ENCODE peak calls at places on chromosomes 2 and 18, in ten cellular contexts. G is esophagus muscularis mucosa, X is vagina, S is transverse colon, L is Panc1, P is H1, N is HepG2, T is upper lobe of left lung, O is stomach, M is suprapubic skin. U is an unnamed sample.
A peak's percentile ranks its signal among the peaks of the same experiment; 100 is the strongest.

GRCh38 chr2:239175181-239175580 is 225.6 kb downstream of the HDAC4 start:
- DNase-seq in T (no peak), S (no peak), G (no peak), M (peak; percentile 54), P (no peak), N (no peak), O (no peak), X (no peak), L (no peak), U (no peak)

GRCh38 chr18:26579941-26580618 is 31.7 kb upstream of the KCTD1 start:
- DNase-seq in S (peak; percentile 27), T (no peak), M (no peak), L (no peak), N (peak; percentile 15), P (no peak), G (no peak), X (no peak), O (peak; percentile 64), U (no peak)

GRCh38 chr2:202429164-202429980 is 53.2 kb downstream of the BMPR2 start:
- DNase-seq in P (no peak), N (no peak), T (no peak), S (no peak), L (no peak), G (no peak), X (no peak), O (no peak), M (no peak), U (no peak)

GRCh38 chr18:22915337-22915736 is 17.8 kb upstream of the RBBP8 start:
- DNase-seq in S (no peak), X (no peak), G (no peak), O (no peak), T (no peak), P (no peak), N (no peak), L (no peak), M (no peak), U (no peak)

GRCh38 chr2:30645745-30646119 is 161.5 kb downstream of the CAPN13 start:
- DNase-seq in S (no peak), O (no peak), M (no peak), N (no peak), P (no peak), L (no peak), X (no peak), G (no peak), T (no peak), U (no peak)

GRCh38 chr2:71930073-71930681 is 217.5 kb downstream of the CYP26B1 start:
- DNase-seq in P (no peak), N (no peak), O (no peak), L (no peak), X (no peak), T (no peak), G (peak; percentile 80), S (peak; percentile 47), M (no peak), U (no peak)

GRCh38 chr2:11932053-11932512 is 185.7 kb downstream of the LPIN1 start:
- DNase-seq in G (peak; percentile 42), L (no peak), O (no peak), N (no peak), M (no peak), S (no peak), P (no peak), T (no peak), X (peak; percentile 8), U (no peak)

GRCh38 chr2:196131384-196131861 is 40.0 kb downstream of the STK17B start:
- DNase-seq in L (peak; percentile 45), T (no peak), O (peak; percentile 48), P (no peak), X (no peak), N (peak; percentile 83), G (no peak), M (no peak), S (peak; percentile 57), U (no peak)

GRCh38 chr2:47040662-47041061 is 114.4 kb downstream of the STPG4 start:
- DNase-seq in N (peak; percentile 69), X (no peak), T (no peak), G (no peak), P (no peak), L (no peak), M (no peak), S (no peak), O (no peak), U (no peak)

GRCh38 chr2:47037678-47038077 is 117.4 kb downstream of the STPG4 start:
- DNase-seq in O (no peak), M (no peak), N (peak; percentile 76), S (no peak), L (no peak), X (no peak), G (no peak), T (no peak), P (no peak), U (no peak)

GRCh38 chr2:47039913-47040562 is 115.1 kb downstream of the STPG4 start:
- DNase-seq in X (no peak), T (no peak), P (no peak), O (no peak), G (no peak), L (no peak), M (no peak), N (no peak), S (peak; percentile 28), U (no peak)

GRCh38 chr2:47039502-47039870 is 115.6 kb downstream of the STPG4 start:
- DNase-seq in M (no peak), X (no peak), O (no peak), P (no peak), N (no peak), S (no peak), G (no peak), L (no peak), T (no peak), U (no peak)

DNA sequence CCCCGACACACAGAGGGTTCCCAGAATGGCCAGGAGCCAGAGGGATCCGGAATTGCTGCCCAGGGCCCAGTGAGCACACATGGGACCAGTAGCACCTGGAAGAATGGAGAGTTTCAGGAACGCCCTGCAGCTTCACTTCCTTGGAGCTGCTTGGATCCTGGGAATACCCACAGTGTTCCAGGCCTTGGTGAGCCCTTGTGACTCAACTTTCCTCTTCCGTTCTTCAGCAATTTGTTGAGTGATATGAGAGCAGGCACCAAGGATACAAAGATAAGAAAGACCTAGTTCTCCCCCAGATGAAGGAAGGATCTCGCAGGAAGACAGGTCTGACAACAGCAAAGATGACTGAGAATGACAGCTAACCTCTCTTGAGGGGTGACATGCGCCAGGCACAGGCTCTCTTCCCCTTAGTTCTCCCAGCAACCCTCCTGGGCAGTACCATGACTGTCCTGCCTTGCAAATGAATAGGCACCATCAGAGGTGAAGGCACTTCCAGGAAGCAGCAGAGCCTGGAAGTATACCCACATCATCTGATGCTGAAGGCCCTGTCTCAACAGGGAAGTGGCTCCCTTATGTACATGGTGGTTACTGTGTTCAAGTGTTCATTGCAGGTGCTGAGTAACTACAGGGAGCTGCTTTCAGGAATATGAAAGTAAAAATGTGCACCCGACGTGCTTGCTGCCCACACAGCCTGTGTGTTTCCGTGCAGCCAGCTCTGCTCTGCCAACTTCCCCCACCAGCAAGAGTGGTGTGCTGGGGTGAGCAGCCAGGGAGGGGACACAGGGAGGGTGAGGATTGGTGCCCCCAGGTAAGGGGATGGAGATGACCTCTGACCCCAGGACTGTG is 116.2 kb downstream of the STPG4 start:
- DNase-seq in S (no peak), G (no peak), P (no peak), X (no peak), N (no peak), O (no peak), M (no peak), T (no peak), L (no peak), U (no peak)
- TF ChIP-seq POLR2AphosphoS5 in S (no peak), G (no peak), P (no peak), X (no peak), N (no peak), O (no peak), M (no peak), T (no peak), L (no peak), U (no peak)

GRCh38 chr2:210768329-210768910 is 212.0 kb downstream of the CPS1 start:
- DNase-seq in O (no peak), S (no peak), X (no peak), N (no peak), T (no peak), L (no peak), P (no peak), G (no peak), M (no peak), U (no peak)
- H3K27ac ChIP-seq in O (no peak overlapping the region), S (no peak overlapping the region), X (no peak overlapping the region), N (no peak overlapping the region), T (no peak overlapping the region), L (no peak overlapping the region), P (no peak overlapping the region), G (no peak overlapping the region), M (no peak overlapping the region), U (no peak overlapping the region)

DNA sequence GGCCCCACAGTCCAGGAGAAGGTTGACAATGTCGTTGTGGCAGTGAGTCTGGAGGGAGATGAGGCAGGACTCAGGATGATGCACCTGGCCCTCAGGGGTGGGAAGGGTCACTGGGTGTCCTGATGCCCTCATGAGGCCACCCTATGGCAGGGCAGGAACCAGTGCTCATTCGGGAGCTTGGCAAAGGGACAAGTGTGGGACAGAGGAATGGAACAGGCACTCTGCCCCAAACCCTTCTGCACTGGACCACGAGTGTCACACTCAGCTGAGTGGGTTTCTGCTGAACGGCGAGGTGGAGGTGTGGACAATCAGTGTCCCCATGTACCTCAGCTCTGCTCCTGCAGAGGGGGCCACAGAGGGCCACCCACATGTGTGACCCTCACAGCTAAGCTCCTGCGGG is 32.0 kb downstream of the ANKMY1 start:
- DNase-seq in X (peak; percentile 70), P (no peak), M (no peak), G (no peak), N (no peak), O (no peak), T (no peak), S (no peak), L (no peak), U (no peak)
- H3K9me3 ChIP-seq in X (no peaks in the 10 kb centered on the region), P (peaks cover 29% of the 10 kb centered on the region), M (no peaks in the 10 kb centered on the region), G (no peaks in the 10 kb centered on the region), N (peaks cover 18% of the 10 kb centered on the region), O (peaks cover 13% of the 10 kb centered on the region), T (no peaks in the 10 kb centered on the region), S (peaks cover 12% of the 10 kb centered on the region), L (peaks cover 20% of the 10 kb centered on the region), U (no peaks in the 10 kb centered on the region)

GRCh38 chr2:147449323-147450080 is 395.3 kb upstream of the ACVR2A start:
- DNase-seq in T (no peak), G (peak; percentile 55), O (no peak), X (no peak), M (no peak), L (no peak), P (no peak), N (no peak), S (no peak), U (no peak)

GRCh38 chr2:147456729-147457128 is 388.1 kb upstream of the ACVR2A start:
- DNase-seq in X (no peak), L (no peak), P (no peak), O (no peak), M (no peak), S (no peak), G (no peak), T (no peak), N (no peak), U (no peak)

GRCh38 chr2:147450661-147451060 is 394.2 kb upstream of the ACVR2A start:
- DNase-seq in X (no peak), P (no peak), T (no peak), L (no peak), S (no peak), N (no peak), O (no peak), M (no peak), G (no peak), U (no peak)

GRCh38 chr2:147451131-147451530 is 393.7 kb upstream of the ACVR2A start:
- DNase-seq in O (no peak), T (no peak), N (no peak), S (no peak), G (peak; percentile 29), M (no peak), L (no peak), X (no peak), P (no peak), U (peak; percentile 79)

GRCh38 chr2:147451902-147452515 is 392.8 kb upstream of the ACVR2A start:
- DNase-seq in T (no peak), O (no peak), P (no peak), M (no peak), X (no peak), G (peak; percentile 34), L (no peak), S (no peak), N (no peak), U (peak; percentile 79)
- TF ChIP-seq POLR2AphosphoS5 in T (no peak), O (no peak), P (no peak), M (no peak), X (no peak), G (no peak), L (no peak), S (no peak), N (no peak), U (peak; percentile 16)